ENCODE peak calls at places on chromosomes 16 and 17, in nine cellular contexts. One of them, this sample, is unnamed.
A peak's percentile ranks its signal among the peaks of the same experiment; 100 is the strongest.

GRCh38 chr17:59287452-59287851 is 44.0 kb upstream of the YPEL2 start:
- DNase-seq in heart right ventricle: no peak
- DNase-seq in tibial artery: no peak
- DNase-seq in AG10803: no peak
- DNase-seq in epithelial cell of esophagus: peak; percentile 51
- DNase-seq in heart left ventricle: no peak
- DNase-seq in fibroblast of pulmonary artery: peak; percentile 67
- DNase-seq in Peyer's patch: no peak
- DNase-seq in A549: no peak
- DNase-seq in this sample: no peak

GRCh38 chr17:4551141-4551540 is 4.0 kb downstream of the MYBBP1A start:
- DNase-seq in Peyer's patch: no peak
- DNase-seq in fibroblast of pulmonary artery: no peak
- DNase-seq in tibial artery: no peak
- DNase-seq in heart right ventricle: no peak
- DNase-seq in AG10803: no peak
- DNase-seq in heart left ventricle: no peak
- DNase-seq in A549: peak; percentile 62
- DNase-seq in epithelial cell of esophagus: no peak
- DNase-seq in this sample: no peak

GRCh38 chr17:15971108-15971507 is 26.2 kb downstream of the ADORA2B start:
- DNase-seq in epithelial cell of esophagus: peak; percentile 24
- DNase-seq in fibroblast of pulmonary artery: no peak
- DNase-seq in heart left ventricle: no peak
- DNase-seq in heart right ventricle: no peak
- DNase-seq in A549: no peak
- DNase-seq in tibial artery: no peak
- DNase-seq in AG10803: no peak
- DNase-seq in Peyer's patch: no peak
- DNase-seq in this sample: no peak

GRCh38 chr16:50166511-50167500 is 13.7 kb downstream of the TENT4B start:
- DNase-seq in heart left ventricle: no peak
- DNase-seq in fibroblast of pulmonary artery: no peak
- DNase-seq in heart right ventricle: no peak
- DNase-seq in A549: no peak
- DNase-seq in epithelial cell of esophagus: peak; percentile 45
- DNase-seq in Peyer's patch: no peak
- DNase-seq in AG10803: no peak
- DNase-seq in tibial artery: no peak
- DNase-seq in this sample: no peak

GRCh38 chr16:12903325-12904040 is 2.1 kb downstream of the SHISA9 start:
- DNase-seq in heart right ventricle: no peak
- DNase-seq in fibroblast of pulmonary artery: no peak
- DNase-seq in A549: no peak
- DNase-seq in Peyer's patch: no peak
- DNase-seq in tibial artery: no peak
- DNase-seq in epithelial cell of esophagus: no peak
- DNase-seq in heart left ventricle: no peak
- DNase-seq in AG10803: no peak
- DNase-seq in this sample: no peak

GRCh38 chr17:77234695-77235094 is 93.9 kb downstream of the SEC14L1 start:
- DNase-seq in fibroblast of pulmonary artery: no peak
- DNase-seq in AG10803: no peak
- DNase-seq in Peyer's patch: no peak
- DNase-seq in A549: no peak
- DNase-seq in heart right ventricle: no peak
- DNase-seq in epithelial cell of esophagus: no peak
- DNase-seq in heart left ventricle: no peak
- DNase-seq in tibial artery: no peak
- DNase-seq in this sample: no peak

GRCh38 chr16:2981177-2981898 is 1.1 kb upstream of the PKMYT1 start:
- DNase-seq in tibial artery: no peak
- DNase-seq in heart right ventricle: no peak
- DNase-seq in AG10803: no peak
- DNase-seq in heart left ventricle: no peak
- DNase-seq in fibroblast of pulmonary artery: peak; percentile 16
- DNase-seq in Peyer's patch: no peak
- DNase-seq in epithelial cell of esophagus: no peak
- DNase-seq in A549: no peak
- DNase-seq in this sample: no peak

GRCh38 chr17:10210151-10210574 is 11.8 kb upstream of the GAS7 start:
- DNase-seq in Peyer's patch: no peak
- DNase-seq in tibial artery: peak; percentile 39
- DNase-seq in heart left ventricle: no peak
- DNase-seq in fibroblast of pulmonary artery: peak; percentile 65
- DNase-seq in A549: no peak
- DNase-seq in epithelial cell of esophagus: peak; percentile 18
- DNase-seq in AG10803: peak; percentile 78
- DNase-seq in heart right ventricle: no peak
- DNase-seq in this sample: peak; percentile 37

GRCh38 chr17:44278006-44278405 is 10.1 kb upstream of the SLC4A1 start:
- DNase-seq in Peyer's patch: no peak
- DNase-seq in tibial artery: no peak
- DNase-seq in A549: no peak
- DNase-seq in epithelial cell of esophagus: no peak
- DNase-seq in AG10803: peak; percentile 17
- DNase-seq in fibroblast of pulmonary artery: peak; percentile 27
- DNase-seq in heart left ventricle: no peak
- DNase-seq in heart right ventricle: no peak
- DNase-seq in this sample: no peak

GRCh38 chr16:29959293-29959692 is 2.6 kb upstream of the TMEM219 start:
- DNase-seq in epithelial cell of esophagus: no peak
- DNase-seq in fibroblast of pulmonary artery: no peak
- DNase-seq in Peyer's patch: no peak
- DNase-seq in heart right ventricle: no peak
- DNase-seq in heart left ventricle: no peak
- DNase-seq in A549: no peak
- DNase-seq in AG10803: no peak
- DNase-seq in tibial artery: peak; percentile 45
- DNase-seq in this sample: no peak

GRCh38 chr17:61594294-61594825 is 3.3 kb upstream of the NACA2 start:
- DNase-seq in AG10803: no peak
- DNase-seq in fibroblast of pulmonary artery: no peak
- DNase-seq in tibial artery: no peak
- DNase-seq in epithelial cell of esophagus: peak; percentile 54
- DNase-seq in Peyer's patch: no peak
- DNase-seq in A549: no peak
- DNase-seq in heart left ventricle: no peak
- DNase-seq in heart right ventricle: no peak
- DNase-seq in this sample: no peak

GRCh38 chr16:2753523-2754020 is 1.1 kb downstream of the SRRM2 start:
- DNase-seq in AG10803: no peak
- DNase-seq in heart left ventricle: no peak
- DNase-seq in heart right ventricle: no peak
- DNase-seq in A549: no peak
- DNase-seq in fibroblast of pulmonary artery: no peak
- DNase-seq in tibial artery: no peak
- DNase-seq in Peyer's patch: no peak
- DNase-seq in epithelial cell of esophagus: no peak
- DNase-seq in this sample: no peak

GRCh38 chr16:64311241-64311640 is 810.6 kb downstream of the CDH11 start:
- DNase-seq in epithelial cell of esophagus: peak; percentile 1
- DNase-seq in A549: no peak
- DNase-seq in heart right ventricle: no peak
- DNase-seq in tibial artery: no peak
- DNase-seq in AG10803: peak; percentile 26
- DNase-seq in fibroblast of pulmonary artery: peak; percentile 7
- DNase-seq in heart left ventricle: no peak
- DNase-seq in Peyer's patch: no peak
- DNase-seq in this sample: no peak

GRCh38 chr16:20387978-20388377 is 16.6 kb downstream of the PDILT start:
- DNase-seq in Peyer's patch: no peak
- DNase-seq in tibial artery: no peak
- DNase-seq in heart left ventricle: no peak
- DNase-seq in AG10803: no peak
- DNase-seq in fibroblast of pulmonary artery: no peak
- DNase-seq in A549: no peak
- DNase-seq in heart right ventricle: no peak
- DNase-seq in epithelial cell of esophagus: no peak
- DNase-seq in this sample: no peak

GRCh38 chr17:55624789-55625433 is 97.8 kb downstream of the TMEM100 start:
- DNase-seq in heart left ventricle: no peak
- DNase-seq in heart right ventricle: no peak
- DNase-seq in fibroblast of pulmonary artery: no peak
- DNase-seq in A549: no peak
- DNase-seq in tibial artery: no peak
- DNase-seq in Peyer's patch: no peak
- DNase-seq in AG10803: no peak
- DNase-seq in epithelial cell of esophagus: no peak
- DNase-seq in this sample: no peak

GRCh38 chr17:31373150-31374082 is 18.1 kb upstream of the RAB11FIP4 start:
- DNase-seq in epithelial cell of esophagus: peak; percentile 59
- DNase-seq in heart right ventricle: no peak
- DNase-seq in AG10803: peak; percentile 71
- DNase-seq in heart left ventricle: no peak
- DNase-seq in A549: peak; percentile 72
- DNase-seq in fibroblast of pulmonary artery: peak; percentile 80
- DNase-seq in Peyer's patch: no peak
- DNase-seq in tibial artery: no peak
- DNase-seq in this sample: peak; percentile 54

GRCh38 chr17:73318861-73319260 is 7.1 kb upstream of the CDC42EP4 start:
- DNase-seq in AG10803: no peak
- DNase-seq in A549: no peak
- DNase-seq in Peyer's patch: no peak
- DNase-seq in epithelial cell of esophagus: no peak
- DNase-seq in tibial artery: no peak
- DNase-seq in heart right ventricle: no peak
- DNase-seq in fibroblast of pulmonary artery: no peak
- DNase-seq in heart left ventricle: no peak
- DNase-seq in this sample: no peak

GRCh38 chr16:52435573-52435972 is 111.4 kb downstream of the TOX3 start:
- DNase-seq in heart right ventricle: no peak
- DNase-seq in AG10803: no peak
- DNase-seq in Peyer's patch: no peak
- DNase-seq in heart left ventricle: no peak
- DNase-seq in tibial artery: no peak
- DNase-seq in fibroblast of pulmonary artery: no peak
- DNase-seq in A549: no peak
- DNase-seq in epithelial cell of esophagus: no peak
- DNase-seq in this sample: no peak

GRCh38 chr16:84484579-84485254 is 19.7 kb downstream of the MEAK7 start:
- DNase-seq in AG10803: peak; percentile 56
- DNase-seq in epithelial cell of esophagus: peak; percentile 44
- DNase-seq in tibial artery: peak; percentile 71
- DNase-seq in A549: peak; percentile 62
- DNase-seq in fibroblast of pulmonary artery: peak; percentile 74
- DNase-seq in heart left ventricle: peak; percentile 53
- DNase-seq in Peyer's patch: peak; percentile 20
- DNase-seq in heart right ventricle: peak; percentile 66
- DNase-seq in this sample: no peak

GRCh38 chr17:13031718-13032350 is 14.0 kb upstream of the ELAC2 start:
- DNase-seq in AG10803: peak; percentile 55
- DNase-seq in A549: peak; percentile 71
- DNase-seq in epithelial cell of esophagus: peak; percentile 54
- DNase-seq in fibroblast of pulmonary artery: peak; percentile 70
- DNase-seq in heart left ventricle: peak; percentile 33
- DNase-seq in tibial artery: no peak
- DNase-seq in heart right ventricle: peak; percentile 22
- DNase-seq in Peyer's patch: peak; percentile 39
- DNase-seq in this sample: no peak

GRCh38 chr17:30225919-30226553 is 9.5 kb downstream of the SLC6A4 start:
- DNase-seq in tibial artery: no peak
- DNase-seq in heart left ventricle: no peak
- DNase-seq in A549: no peak
- DNase-seq in heart right ventricle: no peak
- DNase-seq in epithelial cell of esophagus: peak; percentile 33
- DNase-seq in fibroblast of pulmonary artery: no peak
- DNase-seq in Peyer's patch: no peak
- DNase-seq in AG10803: no peak
- DNase-seq in this sample: no peak

DNA sequence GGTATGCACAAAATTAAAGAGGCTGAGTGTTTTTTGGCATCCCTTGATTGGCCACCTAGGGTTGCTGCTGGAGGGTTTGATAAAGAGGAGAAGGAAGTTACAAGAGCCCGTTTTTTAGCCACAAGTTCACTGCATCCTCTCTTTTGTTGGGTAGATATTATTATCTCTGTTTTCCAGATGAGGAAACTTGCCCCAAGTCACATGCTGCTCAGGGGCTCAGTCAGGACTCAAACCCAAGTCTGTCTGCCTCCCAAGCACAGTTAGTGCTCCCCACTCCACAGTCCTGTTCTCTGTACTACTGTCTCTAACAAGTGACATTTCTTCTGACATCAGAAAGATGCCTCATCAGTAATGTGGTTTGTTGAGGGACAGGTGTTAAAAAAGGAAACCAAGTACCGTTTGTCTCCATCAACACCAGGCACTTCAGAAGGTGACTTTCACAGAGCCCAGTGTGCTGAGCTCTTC is 1.4 kb downstream of the NT5M start:
- DNase-seq in AG10803: no peak
- DNase-seq in Peyer's patch: no peak
- DNase-seq in heart right ventricle: no peak
- DNase-seq in A549: no peak
- DNase-seq in tibial artery: no peak
- DNase-seq in heart left ventricle: no peak
- DNase-seq in epithelial cell of esophagus: no peak
- DNase-seq in fibroblast of pulmonary artery: no peak
- DNase-seq in this sample: no peak
- H3K4me3 ChIP-seq in AG10803: no peak overlapping the region
- H3K4me3 ChIP-seq in Peyer's patch: no peak overlapping the region
- H3K4me3 ChIP-seq in heart right ventricle: no peak overlapping the region
- H3K4me3 ChIP-seq in A549: peak overlapping the region; percentile 71
- H3K4me3 ChIP-seq in tibial artery: no peak overlapping the region
- H3K4me3 ChIP-seq in heart left ventricle: no peak overlapping the region
- H3K4me3 ChIP-seq in epithelial cell of esophagus: no peak overlapping the region
- H3K4me3 ChIP-seq in fibroblast of pulmonary artery: no peak overlapping the region
- H3K4me3 ChIP-seq in this sample: peak overlapping the region; percentile 58

GRCh38 chr17:27455914-27456680 is at the start of gene KSR1:
- DNase-seq in AG10803: peak; percentile 57
- DNase-seq in heart right ventricle: peak; percentile 72
- DNase-seq in A549: peak; percentile 82
- DNase-seq in Peyer's patch: peak; percentile 89
- DNase-seq in fibroblast of pulmonary artery: peak; percentile 74
- DNase-seq in tibial artery: peak; percentile 88
- DNase-seq in epithelial cell of esophagus: peak; percentile 60
- DNase-seq in heart left ventricle: peak; percentile 80
- DNase-seq in this sample: no peak
- TF ChIP-seq CTCF in AG10803: peak; percentile 30
- TF ChIP-seq CTCF in heart right ventricle: no peak
- TF ChIP-seq CTCF in A549: peak; percentile 64
- TF ChIP-seq CTCF in Peyer's patch: peak; percentile 28
- TF ChIP-seq CTCF in fibroblast of pulmonary artery: peak; percentile 47
- TF ChIP-seq CTCF in tibial artery: peak; percentile 5
- TF ChIP-seq CTCF in epithelial cell of esophagus: peak; percentile 25
- TF ChIP-seq CTCF in heart left ventricle: peak; percentile 58
- TF ChIP-seq CTCF in this sample: peak; percentile 44

GRCh38 chr16:75263291-75263962 is 12.0 kb upstream of the BCAR1 start:
- DNase-seq in tibial artery: no peak
- DNase-seq in fibroblast of pulmonary artery: no peak
- DNase-seq in heart left ventricle: peak; percentile 37
- DNase-seq in A549: no peak
- DNase-seq in heart right ventricle: no peak
- DNase-seq in epithelial cell of esophagus: no peak
- DNase-seq in Peyer's patch: no peak
- DNase-seq in AG10803: no peak
- DNase-seq in this sample: no peak
- H3K4me3 ChIP-seq in tibial artery: peak overlapping the region; percentile 84
- H3K4me3 ChIP-seq in fibroblast of pulmonary artery: peak overlapping the region; percentile 93
- H3K4me3 ChIP-seq in heart left ventricle: peak overlapping the region; percentile 85
- H3K4me3 ChIP-seq in A549: peak overlapping the region; percentile 97
- H3K4me3 ChIP-seq in heart right ventricle: peak overlapping the region; percentile 80
- H3K4me3 ChIP-seq in epithelial cell of esophagus: no peak overlapping the region
- H3K4me3 ChIP-seq in Peyer's patch: no peak overlapping the region
- H3K4me3 ChIP-seq in AG10803: peak overlapping the region; percentile 91
- H3K4me3 ChIP-seq in this sample: peak overlapping the region; percentile 92

GRCh38 chr16:78756189-78756661 is 656.8 kb downstream of the WWOX start:
- DNase-seq in tibial artery: no peak
- DNase-seq in heart left ventricle: no peak
- DNase-seq in epithelial cell of esophagus: no peak
- DNase-seq in fibroblast of pulmonary artery: no peak
- DNase-seq in A549: no peak
- DNase-seq in heart right ventricle: no peak
- DNase-seq in AG10803: no peak
- DNase-seq in Peyer's patch: no peak
- DNase-seq in this sample: no peak
- TF ChIP-seq CTCF in tibial artery: no peak
- TF ChIP-seq CTCF in heart left ventricle: no peak
- TF ChIP-seq CTCF in epithelial cell of esophagus: no peak
- TF ChIP-seq CTCF in fibroblast of pulmonary artery: no peak
- TF ChIP-seq CTCF in A549: no peak
- TF ChIP-seq CTCF in heart right ventricle: no peak
- TF ChIP-seq CTCF in AG10803: no peak
- TF ChIP-seq CTCF in Peyer's patch: no peak
- TF ChIP-seq CTCF in this sample: no peak